ENCODE peak calls at places on chromosomes 4 and X, in four cellular contexts. C is HepG2, R is H1, S is GM12878. Q is an unnamed sample.
A peak's percentile ranks its signal among the peaks of the same experiment; 100 is the strongest.

GRCh38 chrX:11064851-11065600 is 46.1 kb upstream of the HCCS start:
- DNase-seq in C (no peak), R (no peak), S (no peak), Q (no peak)

GRCh38 chr4:139454111-139454600 is at the start of gene RAB33B:
- DNase-seq in C (no peak), R (no peak), S (no peak), Q (no peak)

GRCh38 chr4:110309686-110310085 is 111.3 kb upstream of the ELOVL6 start:
- DNase-seq in C (no peak), R (no peak), S (no peak), Q (no peak)

GRCh38 chr4:3747582-3747906 is 18.6 kb upstream of the ADRA2C start:
- DNase-seq in C (no peak), R (peak; percentile 39), S (no peak), Q (no peak)

GRCh38 chrX:40170830-40171512 is 73.2 kb upstream of the BCOR start:
- DNase-seq in C (no peak), R (no peak), S (no peak), Q (no peak)

GRCh38 chr4:145788765-145789164 is 108.8 kb downstream of the C4orf51 start:
- DNase-seq in C (no peak), R (no peak), S (no peak), Q (no peak)

GRCh38 chrX:151970661-151971060 is 3.8 kb downstream of the GABRE start:
- DNase-seq in C (peak; percentile 90), R (no peak), S (no peak), Q (no peak)

GRCh38 chr4:121221608-121222007 is 57.5 kb upstream of the TNIP3 start:
- DNase-seq in C (no peak), R (no peak), S (no peak), Q (no peak)

GRCh38 chr4:112857461-112857860 is 192.0 kb upstream of the ANK2 start:
- DNase-seq in C (no peak), R (no peak), S (no peak), Q (no peak)

GRCh38 chrX:18983711-18984380 is at the start of gene PHKA2:
- DNase-seq in C (peak; percentile 29), R (no peak), S (no peak), Q (peak; percentile 8)

GRCh38 chrX:46326161-46326560 is 219.1 kb downstream of the ZNF674 start:
- DNase-seq in C (no peak), R (no peak), S (no peak), Q (no peak)

GRCh38 chr4:121706595-121707021 is 9.8 kb upstream of the ANXA5 start:
- DNase-seq in C (no peak), R (no peak), S (no peak), Q (no peak)

GRCh38 chr4:143743591-143743990 is 43.1 kb upstream of the FREM3 start:
- DNase-seq in C (no peak), R (no peak), S (no peak), Q (no peak)

DNA sequence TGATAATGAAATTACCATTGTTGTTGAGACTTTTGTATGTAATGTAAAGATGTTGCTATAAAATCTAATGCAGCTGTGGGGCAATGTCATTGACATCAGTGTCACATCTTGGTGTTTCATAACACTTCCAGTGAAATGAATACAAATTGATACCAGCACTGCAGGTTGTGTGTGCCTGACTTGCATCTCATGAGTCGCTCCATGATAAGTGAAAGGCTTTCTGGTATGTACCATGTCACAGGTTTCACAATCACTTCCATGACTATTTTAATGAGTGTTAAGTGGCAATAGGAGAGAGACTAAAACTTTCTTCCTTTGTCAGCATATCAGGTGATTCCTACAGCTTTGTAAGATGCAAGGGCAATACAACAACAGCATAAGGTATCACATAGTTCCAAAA is 94.4 kb downstream of the ABCB7 start:
- DNase-seq in C (no peak), R (no peak), S (no peak), Q (no peak)
- TF ChIP-seq SUZ12 in C (no peak), R (no peak), S (no peak), Q (no peak)

GRCh38 chr4:137531121-137531520 is 1.2 kb downstream of the PCDH18 start:
- DNase-seq in C (no peak), R (no peak), S (no peak), Q (no peak)
- H3K4me1 ChIP-seq in C (no peaks in the 10 kb centered on the region), R (peaks cover 6% of the 10 kb centered on the region), S (no peaks in the 10 kb centered on the region), Q (no peaks in the 10 kb centered on the region)

GRCh38 chrX:148417934-148418333 is 82.5 kb upstream of the AFF2 start:
- DNase-seq in C (no peak), R (no peak), S (no peak), Q (no peak)

GRCh38 chrX:148416142-148416541 is 84.3 kb upstream of the AFF2 start:
- DNase-seq in C (no peak), R (no peak), S (no peak), Q (no peak)

GRCh38 chrX:148416931-148417330 is 83.5 kb upstream of the AFF2 start:
- DNase-seq in C (no peak), R (no peak), S (no peak), Q (no peak)

GRCh38 chrX:148412006-148412405 is 88.4 kb upstream of the AFF2 start:
- DNase-seq in C (no peak), R (no peak), S (no peak), Q (no peak)
- TF ChIP-seq SUZ12 in C (no peak), R (no peak), S (no peak), Q (no peak)

DNA sequence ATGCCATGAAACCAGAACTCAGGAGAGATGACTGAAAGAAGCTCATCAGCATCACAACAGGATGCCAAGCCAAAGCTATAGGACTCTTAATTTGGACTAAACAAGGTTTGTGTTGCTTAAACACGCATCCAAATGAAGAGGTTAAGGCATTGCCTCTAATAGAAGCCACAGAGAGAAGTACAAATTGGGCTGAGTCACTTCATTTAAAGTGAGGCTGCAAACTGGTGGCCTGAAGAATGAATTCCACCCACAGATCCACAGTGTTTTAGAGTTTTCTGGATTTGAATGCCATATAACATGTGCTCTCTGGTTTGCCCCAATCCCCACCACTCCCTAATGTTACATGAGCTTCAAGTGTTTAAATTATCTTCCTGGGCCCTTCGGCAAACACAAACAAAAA is 103.5 kb downstream of the FIP1L1 start:
- DNase-seq in C (no peak), R (no peak), S (no peak), Q (peak; percentile 33)
- H3K4me1 ChIP-seq in C (peaks cover 11% of the 10 kb centered on the region), R (peaks cover 20% of the 10 kb centered on the region), S (no peaks in the 10 kb centered on the region), Q (no peaks in the 10 kb centered on the region)

DNA sequence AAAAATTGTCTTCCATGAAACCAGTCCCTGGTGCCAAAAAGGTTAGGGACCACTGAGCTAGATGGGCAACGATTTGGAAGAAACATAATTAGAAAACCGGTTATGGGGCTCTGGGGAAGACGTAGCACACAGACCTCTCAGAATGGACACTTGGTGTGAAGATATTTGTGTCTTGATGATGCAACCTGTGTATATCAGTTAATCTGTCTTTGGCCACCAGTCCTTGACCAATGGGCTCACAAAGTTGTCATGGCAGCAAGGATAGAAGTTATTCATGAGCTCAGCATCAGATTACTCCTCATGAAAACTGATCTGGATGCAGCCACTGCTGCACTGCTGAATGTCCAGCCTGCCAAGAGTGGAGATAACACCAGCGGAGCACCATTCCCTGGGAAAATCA is 13.6 kb downstream of the MTNR1A start:
- DNase-seq in C (no peak), R (no peak), S (no peak), Q (no peak)
- TF ChIP-seq SUZ12 in C (no peak), R (no peak), S (no peak), Q (no peak)

DNA sequence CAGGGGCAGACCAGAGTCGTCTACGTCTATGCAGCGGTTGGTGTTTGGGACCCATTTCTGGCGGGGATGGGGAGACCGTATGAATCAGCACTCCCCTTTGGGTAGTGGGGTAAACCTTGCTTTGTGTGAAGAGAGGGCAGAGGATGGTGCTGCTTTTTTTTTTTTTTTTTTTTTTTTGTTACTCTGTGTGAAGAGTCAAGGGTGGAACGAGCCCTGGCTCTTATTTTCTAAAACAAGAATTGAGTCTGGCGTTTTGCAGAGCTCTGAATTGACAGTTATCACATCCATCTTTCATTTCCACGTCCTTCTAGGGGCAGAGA is 1.2 kb downstream of the SLAIN2 start:
- DNase-seq in C (no peak), R (no peak), S (no peak), Q (no peak)
- H3K4me1 ChIP-seq in C (peaks cover 59% of the 10 kb centered on the region), R (no peaks in the 10 kb centered on the region), S (no peaks in the 10 kb centered on the region), Q (no peaks in the 10 kb centered on the region)

GRCh38 chr4:56978750-56979303 is at the start of gene POLR2B:
- DNase-seq in C (peak; percentile 96), R (peak; percentile 89), S (peak; percentile 86), Q (peak; percentile 92)

GRCh38 chr4:56977321-56978012 is at the start of gene NOA1:
- DNase-seq in C (peak; percentile 98), R (peak; percentile 96), S (peak; percentile 99), Q (peak; percentile 94)

GRCh38 chr4:56979674-56980073 is 978 bp downstream of the POLR2B start:
- DNase-seq in C (peak; percentile 31), R (no peak), S (no peak), Q (no peak)

GRCh38 chr4:56986192-56986591 is 7.5 kb downstream of the POLR2B start:
- DNase-seq in C (no peak), R (no peak), S (no peak), Q (no peak)

GRCh38 chr4:56981795-56982201 is 3.1 kb downstream of the POLR2B start:
- DNase-seq in C (no peak), R (no peak), S (no peak), Q (no peak)
- TF ChIP-seq SUZ12 in C (no peak), R (no peak), S (no peak), Q (no peak)

GRCh38 chr4:113881256-113881655 is 98.2 kb downstream of the ARSJ start:
- DNase-seq in C (no peak), R (no peak), S (no peak), Q (no peak)
- H3K4me1 ChIP-seq in C (no peaks in the 10 kb centered on the region), R (no peaks in the 10 kb centered on the region), S (no peaks in the 10 kb centered on the region), Q (no peaks in the 10 kb centered on the region)

DNA sequence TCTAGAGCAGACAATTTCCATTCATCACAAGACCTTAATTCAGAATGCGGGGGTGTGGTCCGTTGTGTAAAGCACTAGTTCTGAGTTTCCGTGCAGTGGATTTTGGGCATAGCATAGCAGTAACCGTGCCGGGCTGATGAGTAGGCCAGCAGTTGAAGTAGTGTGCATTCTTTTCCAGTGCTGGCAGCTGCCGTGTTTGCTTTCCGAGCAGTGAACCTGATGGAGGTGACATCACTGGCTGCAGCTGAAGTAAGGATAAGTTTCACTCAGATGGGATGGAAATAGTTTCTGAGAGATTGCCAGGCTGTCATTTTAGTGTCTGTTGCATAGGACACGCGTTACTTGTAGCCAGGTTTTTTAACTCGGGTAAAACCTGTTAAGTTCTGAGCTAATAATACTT is 107.0 kb upstream of the STIM2 start:
- DNase-seq in C (no peak), R (no peak), S (no peak), Q (no peak)
- TF ChIP-seq SUZ12 in C (no peak), R (no peak), S (no peak), Q (no peak)